ENCODE peak calls at places on chromosomes 5 and 9, in ten cellular contexts. U, K, P, E, G, X, S, I, R and Y are unnamed samples. For H3K4me1 and H3K36me3, the result is how much of the 10 kb centered on the place peaks cover.

GRCh38 chr5:178769617-178770290 is 39.3 kb upstream of the ZNF354A start:
- DNase-seq in E (no peak), I (no peak), U (no peak), R (no peak), X (no peak), G (no peak), P (no peak), S (no peak), K (no peak), Y (no peak)

GRCh38 chr5:178116406-178116885 is 3.1 kb downstream of the N4BP3 start:
- DNase-seq in X (no peak), R (no peak), E (no peak), U (peak), I (no peak), K (no peak), G (no peak), S (no peak), P (no peak), Y (no peak)

GRCh38 chr5:54570923-54571322 is 53.4 kb downstream of the SNX18 start:
- DNase-seq in P (no peak), S (no peak), K (no peak), U (no peak), X (no peak), G (no peak), I (peak), R (peak), E (no peak), Y (no peak)

GRCh38 chr5:57503433-57503832 is 20.8 kb upstream of the ACTBL2 start:
- DNase-seq in U (no peak), R (no peak), S (no peak), P (no peak), K (no peak), E (no peak), I (no peak), G (no peak), X (no peak), Y (no peak)

GRCh38 chr5:103228056-103228455 is 30.5 kb upstream of the MACIR start:
- DNase-seq in G (no peak), E (no peak), R (no peak), S (no peak), X (no peak), I (no peak), P (no peak), U (no peak), K (no peak), Y (no peak)

GRCh38 chr5:14726066-14726838 is 61.7 kb downstream of the OTULIN start:
- DNase-seq in K (peak), U (no peak), S (no peak), E (no peak), G (no peak), X (peak), I (no peak), P (no peak), R (no peak), Y (no peak)

GRCh38 chr5:124560370-124560769 is 186.1 kb downstream of the ZNF608 start:
- DNase-seq in U (no peak), I (no peak), S (no peak), P (no peak), E (no peak), K (no peak), G (no peak), X (no peak), R (no peak), Y (no peak)

GRCh38 chr5:9453480-9454011 is 92.3 kb downstream of the SEMA5A start:
- DNase-seq in K (no peak), S (no peak), U (no peak), G (no peak), R (no peak), E (no peak), X (no peak), I (no peak), P (no peak), Y (no peak)

GRCh38 chr9:131701434-131701781 is 38.5 kb downstream of the RAPGEF1 start:
- DNase-seq in R (no peak), G (no peak), P (no peak), E (no peak), X (no peak), I (no peak), K (no peak), U (no peak), S (no peak), Y (no peak)

GRCh38 chr5:160064979-160065619 is 54.2 kb downstream of the PWWP2A start:
- DNase-seq in E (no peak), G (no peak), R (no peak), I (peak), U (no peak), P (no peak), K (no peak), S (peak), X (peak), Y (no peak)

GRCh38 chr5:147567917-147568598 is 58.2 kb upstream of the DPYSL3 start:
- DNase-seq in E (no peak), U (no peak), R (no peak), K (no peak), P (no peak), I (peak), X (peak), G (no peak), S (no peak), Y (no peak)

GRCh38 chr5:94908889-94909480 is 290.5 kb downstream of the SLF1 start:
- DNase-seq in G (no peak), S (no peak), I (peak), R (no peak), U (no peak), K (no peak), X (peak), E (no peak), P (no peak), Y (no peak)

GRCh38 chr9:136553581-136553980 is 7.7 kb upstream of the NOTCH1 start:
- DNase-seq in K (no peak), P (no peak), U (no peak), S (no peak), G (no peak), R (no peak), E (no peak), X (no peak), I (no peak), Y (no peak)

GRCh38 chr9:96486351-96487029 is 36.5 kb downstream of the HABP4 start:
- DNase-seq in K (peak), U (no peak), R (peak), P (peak), X (peak), S (peak), E (peak), G (no peak), I (no peak), Y (peak)

GRCh38 chr5:82185842-82186241 is 92.3 kb downstream of the RPS23 start:
- DNase-seq in P (no peak), I (no peak), K (no peak), R (no peak), S (no peak), E (no peak), U (no peak), G (no peak), X (no peak), Y (no peak)

GRCh38 chr5:139903805-139904565 is 108.4 kb downstream of the PSD2 start:
- DNase-seq in U (no peak), P (peak), X (no peak), I (peak), S (no peak), E (no peak), R (peak), G (no peak), K (no peak), Y (no peak)

GRCh38 chr9:98989036-98990000 is 45.6 kb downstream of the COL15A1 start:
- DNase-seq in P (peak), S (peak), I (peak), K (peak), U (no peak), G (no peak), E (peak), X (peak), R (peak), Y (peak)

GRCh38 chr5:173513521-173513991 is 102.9 kb downstream of the BOD1 start:
- DNase-seq in E (no peak), S (no peak), P (no peak), R (no peak), U (no peak), I (no peak), X (peak), G (no peak), K (no peak), Y (no peak)

GRCh38 chr9:118366228-118366627 is 662.0 kb downstream of the TLR4 start:
- DNase-seq in X (no peak), G (no peak), S (no peak), K (no peak), R (no peak), U (no peak), P (no peak), I (no peak), E (no peak), Y (no peak)
- TF ChIP-seq CTCF in X (no peak), G (no peak), S (no peak), K (no peak), R (no peak), U (no peak), P (no peak), I (no peak), E (no peak), Y (no peak)

DNA sequence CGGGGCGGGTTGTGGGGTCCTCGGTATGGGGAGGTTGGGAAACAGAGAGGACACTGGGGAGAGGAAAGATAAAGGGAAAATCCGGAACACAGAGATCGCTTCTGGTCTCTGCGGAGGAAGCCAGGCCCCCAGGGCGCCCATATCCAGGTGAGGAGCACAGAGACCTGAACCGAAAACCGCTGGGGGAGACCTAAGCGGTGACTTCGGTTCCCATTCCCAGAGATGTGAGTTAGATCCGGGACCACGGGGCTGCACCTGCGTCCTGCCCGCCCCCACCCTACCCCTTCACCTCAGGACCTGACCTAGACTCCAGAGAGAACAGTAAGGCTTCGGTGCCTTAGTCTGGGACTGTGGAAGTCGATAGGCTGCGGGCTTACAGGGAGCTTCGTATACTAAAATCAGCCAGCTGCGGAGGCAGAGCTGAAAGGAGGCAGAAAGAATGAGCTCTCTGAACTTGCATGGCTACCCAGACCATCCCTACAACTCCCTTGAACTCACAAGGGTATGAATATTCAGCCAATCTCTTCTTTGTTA is 463 bp upstream of the FAM13B start:
- DNase-seq in U (no peak), G (no peak), I (peak), E (no peak), P (no peak), R (no peak), K (no peak), S (no peak), X (no peak), Y (no peak)
- H3K4me1 ChIP-seq in U (under half), G (half or more), I (under half), E (under half), P (under half), R (half or more), K (under half), S (under half), X (under half), Y (half or more)

GRCh38 chr5:1820926-1821325 is 19.7 kb downstream of the NDUFS6 start:
- DNase-seq in P (no peak), K (no peak), G (no peak), U (no peak), X (no peak), S (no peak), E (no peak), I (no peak), R (no peak), Y (no peak)

GRCh38 chr5:1817261-1818043 is 16.2 kb downstream of the NDUFS6 start:
- DNase-seq in P (no peak), E (no peak), G (no peak), S (no peak), I (no peak), U (no peak), R (no peak), X (no peak), K (no peak), Y (no peak)

GRCh38 chr5:1820381-1820780 is 19.2 kb downstream of the NDUFS6 start:
- DNase-seq in X (no peak), S (no peak), P (no peak), G (no peak), I (no peak), E (no peak), K (no peak), U (no peak), R (no peak), Y (no peak)

GRCh38 chr5:1818784-1819183 is 17.6 kb downstream of the NDUFS6 start:
- DNase-seq in S (no peak), R (no peak), I (no peak), U (no peak), E (no peak), G (no peak), K (no peak), P (no peak), X (no peak), Y (no peak)

GRCh38 chr5:1819458-1819857 is 18.3 kb downstream of the NDUFS6 start:
- DNase-seq in K (no peak), I (no peak), X (no peak), E (no peak), P (no peak), R (no peak), S (no peak), U (no peak), G (no peak), Y (no peak)
- H3K36me3 ChIP-seq in K (half or more), I (under half), X (half or more), E (under half), P (half or more), R (under half), S (under half), U (under half), G (half or more), Y (half or more)

GRCh38 chr5:164277720-164278119 is 772.3 kb downstream of the MAT2B start:
- DNase-seq in G (no peak), S (no peak), K (no peak), E (no peak), R (no peak), I (peak), P (no peak), U (no peak), X (peak), Y (no peak)
- TF ChIP-seq CTCF in G (no peak), S (no peak), K (no peak), E (no peak), R (no peak), I (no peak), P (no peak), U (no peak), X (no peak), Y (no peak)

DNA sequence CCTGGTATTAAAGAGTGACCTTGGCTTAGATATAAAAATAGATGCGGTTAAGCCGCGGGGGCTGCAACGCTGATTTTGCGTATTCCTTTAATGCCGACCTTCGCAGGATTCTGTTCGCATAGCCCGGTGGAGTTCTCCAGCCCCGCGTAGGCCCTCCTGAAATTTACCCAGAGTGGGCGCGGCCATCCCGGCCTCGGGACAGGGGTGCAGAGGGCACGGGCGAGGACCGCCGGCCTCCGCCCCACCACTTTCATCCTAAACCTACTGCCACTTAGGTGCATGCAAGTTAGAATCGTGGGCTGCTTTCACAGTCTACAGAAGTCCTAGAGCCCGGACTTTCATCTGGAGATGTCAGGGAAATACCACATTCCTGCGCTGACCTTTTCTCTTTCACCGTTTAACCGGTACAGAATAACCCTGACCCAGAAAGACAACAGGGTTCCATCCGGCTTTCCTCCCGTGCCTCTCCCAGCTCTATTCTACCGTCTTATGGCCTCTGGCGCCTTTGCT is 521 bp upstream of the FAM169A start:
- DNase-seq in U (no peak), S (no peak), X (no peak), P (no peak), K (no peak), E (no peak), R (peak), G (no peak), I (no peak), Y (no peak)
- H3K4me1 ChIP-seq in U (under half), S (under half), X (under half), P (under half), K (under half), E (under half), R (under half), G (under half), I (under half), Y (under half)

DNA sequence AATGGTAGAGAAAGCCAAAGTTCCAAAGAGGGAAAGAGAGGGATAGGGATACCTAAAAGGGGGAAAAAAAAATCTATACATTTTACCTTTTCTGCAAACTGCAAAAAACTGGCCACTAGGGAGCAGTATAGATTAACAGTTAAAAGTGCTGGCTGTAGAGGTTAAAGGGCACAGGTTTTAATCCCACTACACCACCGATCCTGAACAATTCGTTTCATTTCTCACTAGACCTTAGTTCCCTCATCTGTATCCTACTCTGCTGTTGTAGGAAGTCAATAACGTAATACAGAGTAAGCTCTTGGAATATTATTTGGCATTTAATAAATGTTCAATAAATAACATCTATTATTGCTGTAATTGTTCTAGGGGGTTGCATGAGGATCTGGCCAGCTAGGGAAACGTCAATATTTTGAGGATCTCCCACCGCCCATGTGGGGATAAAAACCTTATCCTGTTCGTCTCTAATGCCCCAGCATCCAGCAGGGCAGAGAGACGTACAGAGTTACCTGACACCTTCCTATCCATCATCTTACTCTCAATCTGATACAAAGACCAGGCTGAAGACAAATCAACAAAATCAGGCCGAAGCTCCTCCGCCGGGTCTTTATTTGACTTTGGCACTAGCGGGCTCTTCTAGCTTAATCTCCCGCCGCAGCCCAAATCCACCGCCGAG is 762 bp downstream of the CDC26 start:
- DNase-seq in I (peak), E (no peak), S (no peak), R (no peak), G (no peak), X (peak), P (no peak), U (peak), K (no peak), Y (no peak)
- H3K36me3 ChIP-seq in I (under half), E (under half), S (under half), R (under half), G (half or more), X (under half), P (half or more), U (under half), K (half or more), Y (under half)

GRCh38 chr5:175617447-175617846 is 40.4 kb upstream of the HRH2 start:
- DNase-seq in K (no peak), U (no peak), P (no peak), I (no peak), G (no peak), R (no peak), S (no peak), X (no peak), E (no peak), Y (no peak)
- TF ChIP-seq CTCF in K (no peak), U (no peak), P (no peak), I (no peak), G (no peak), R (no peak), S (no peak), X (no peak), E (no peak), Y (no peak)

GRCh38 chr5:35813456-35813855 is 43.2 kb upstream of the IL7R start:
- DNase-seq in P (no peak), G (no peak), I (no peak), S (no peak), E (no peak), U (no peak), X (no peak), K (no peak), R (no peak), Y (no peak)

GRCh38 chr5:35816881-35817521 is 39.7 kb upstream of the IL7R start:
- DNase-seq in S (no peak), U (no peak), I (no peak), G (no peak), K (no peak), R (no peak), X (no peak), E (no peak), P (no peak), Y (no peak)

GRCh38 chr5:35810561-35810960 is 46.1 kb upstream of the IL7R start:
- DNase-seq in X (peak), P (no peak), I (peak), G (no peak), S (no peak), K (no peak), U (no peak), R (no peak), E (no peak), Y (no peak)

GRCh38 chr5:35815089-35815936 is 41.4 kb upstream of the IL7R start:
- DNase-seq in K (no peak), X (peak), G (no peak), S (no peak), I (no peak), R (no peak), U (peak), E (no peak), P (no peak), Y (no peak)

GRCh38 chr5:35811108-35811741 is 45.5 kb upstream of the IL7R start:
- DNase-seq in R (no peak), P (no peak), K (no peak), U (peak), E (no peak), X (peak), I (peak), G (no peak), S (no peak), Y (no peak)
- H3K4me1 ChIP-seq in R (under half), P (under half), K (under half), U (half or more), E (under half), X (under half), I (under half), G (under half), S (under half), Y (under half)

DNA sequence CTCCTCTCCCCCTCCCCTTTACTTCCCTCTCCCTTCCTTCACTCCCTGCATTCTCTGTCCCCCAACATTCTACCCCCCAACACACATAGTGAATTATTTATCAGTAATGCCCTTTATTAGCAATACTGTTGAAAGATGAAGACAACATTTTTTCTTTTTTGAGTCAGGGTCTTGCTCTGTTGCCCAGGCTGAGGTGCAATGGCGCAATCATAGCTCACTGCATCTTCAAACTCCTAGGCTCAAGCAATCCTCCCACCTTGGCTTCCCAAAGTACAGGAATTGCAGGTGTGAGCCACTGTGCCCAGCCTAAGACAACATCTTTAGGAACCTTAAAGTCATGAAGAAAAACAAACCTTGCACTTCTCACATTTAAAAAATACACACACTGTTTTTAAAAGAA is 130.6 kb downstream of the ZNF462 start:
- DNase-seq in P (no peak), E (no peak), G (no peak), K (no peak), I (no peak), U (no peak), X (no peak), S (no peak), R (no peak), Y (no peak)
- H3K36me3 ChIP-seq in P (half or more), E (under half), G (half or more), K (under half), I (under half), U (under half), X (under half), S (under half), R (under half), Y (under half)

GRCh38 chr5:72721844-72722243 is 94.6 kb upstream of the TNPO1 start:
- DNase-seq in G (no peak), R (no peak), X (no peak), E (no peak), S (no peak), K (no peak), P (no peak), U (no peak), I (no peak), Y (no peak)
- TF ChIP-seq CTCF in G (no peak), R (no peak), X (no peak), E (no peak), S (no peak), K (no peak), P (no peak), U (no peak), I (no peak), Y (no peak)